ENCODE peak calls at places on chromosomes 7 and 10, in nine cellular contexts. Z is astrocyte of the spinal cord, C is pancreas, X is Caco-2, W is AG09309, P is adrenal gland, K is heart left ventricle, V is iPS DF 6.9, A is skeletal muscle cell. H is an unnamed sample.

GRCh38 chr7:116512524-116513188 is 12.2 kb upstream of the CAV1 start:
- DNase-seq in W (no peak), X (no peak), P (no peak), Z (no peak), V (no peak), A (no peak), C (no peak), K (no peak), H (no peak)

GRCh38 chr7:131027287-131027773 is 293.3 kb upstream of the KLF14 start:
- DNase-seq in C (no peak), Z (no peak), K (peak), A (peak), W (peak), X (no peak), P (no peak), V (no peak), H (peak)

GRCh38 chr7:97858221-97858620 is 14.0 kb downstream of the ASNS start:
- DNase-seq in Z (no peak), X (no peak), C (no peak), W (no peak), K (no peak), V (no peak), A (no peak), P (no peak), H (no peak)

GRCh38 chr10:31136951-31137885 is 105.6 kb upstream of the ZNF438 start:
- DNase-seq in X (no peak), C (no peak), W (no peak), Z (peak), A (no peak), V (no peak), P (no peak), K (no peak), H (no peak)

GRCh38 chr7:84985073-84985784 is 201.6 kb downstream of the SEMA3D start:
- DNase-seq in A (no peak), Z (no peak), C (no peak), W (no peak), X (no peak), P (no peak), K (no peak), V (no peak), H (no peak)

GRCh38 chr7:92704858-92705257 is 114.7 kb upstream of the FAM133B start:
- DNase-seq in A (no peak), P (no peak), C (no peak), X (no peak), W (no peak), V (no peak), K (no peak), Z (no peak), H (no peak)

GRCh38 chr7:41873781-41874180 is 170.9 kb upstream of the INHBA start:
- DNase-seq in P (no peak), C (no peak), K (no peak), V (no peak), Z (no peak), X (no peak), A (no peak), W (no peak), H (no peak)

GRCh38 chr7:36472141-36472729 is 82.6 kb downstream of the ANLN start:
- DNase-seq in K (no peak), V (no peak), A (no peak), Z (no peak), X (no peak), W (no peak), C (no peak), P (no peak), H (no peak)

GRCh38 chr7:85688712-85689111 is 501.9 kb upstream of the SEMA3D start:
- DNase-seq in X (no peak), W (no peak), A (no peak), P (no peak), C (no peak), Z (peak), K (no peak), V (no peak), H (no peak)

GRCh38 chr10:81949283-81949682 is 74.3 kb downstream of the NRG3 start:
- DNase-seq in P (no peak), Z (no peak), X (no peak), V (no peak), C (no peak), K (no peak), A (no peak), W (no peak), H (no peak)

GRCh38 chr7:82410461-82410860 is 33.1 kb downstream of the CACNA2D1 start:
- DNase-seq in W (no peak), A (no peak), K (peak), Z (no peak), C (peak), P (peak), X (no peak), V (no peak), H (no peak)

GRCh38 chr7:3697472-3697871 is 396.4 kb downstream of the SDK1 start:
- DNase-seq in P (no peak), C (no peak), K (no peak), V (no peak), X (no peak), Z (no peak), W (no peak), A (no peak), H (no peak)

GRCh38 chr7:88664630-88665233 is 94.8 kb upstream of the ZNF804B start:
- DNase-seq in V (peak), K (no peak), C (no peak), Z (peak), W (no peak), P (no peak), X (no peak), A (no peak), H (no peak)

GRCh38 chr7:1124816-1125602 is 35.0 kb downstream of the ZFAND2A start:
- DNase-seq in A (no peak), C (no peak), V (no peak), P (no peak), X (no peak), W (no peak), Z (no peak), K (peak), H (no peak)

GRCh38 chr10:45505336-45505735 is 131.3 kb downstream of the ALOX5 start:
- DNase-seq in X (no peak), W (no peak), P (no peak), K (no peak), C (no peak), A (no peak), V (no peak), Z (no peak), H (no peak)

GRCh38 chr7:81467964-81468363 is 301.9 kb downstream of the HGF start:
- DNase-seq in W (no peak), V (no peak), Z (no peak), C (no peak), A (no peak), X (no peak), K (no peak), P (no peak), H (no peak)

GRCh38 chr7:37031571-37032257 is 307.4 kb upstream of the AOAH start:
- DNase-seq in A (peak), C (peak), Z (peak), W (peak), V (peak), P (peak), K (peak), X (peak), H (peak)

GRCh38 chr10:103967433-103968142 is 648 bp downstream of the SLK start:
- DNase-seq in P (no peak), C (no peak), V (no peak), K (no peak), W (no peak), A (no peak), X (peak), Z (peak), H (no peak)

GRCh38 chr7:129550673-129551360 is 48.5 kb downstream of the SMKR1 start:
- DNase-seq in P (no peak), V (no peak), A (no peak), C (no peak), K (no peak), Z (no peak), W (peak), X (no peak), H (peak)

GRCh38 chr10:74704629-74705360 is 121.6 kb upstream of the KAT6B start:
- DNase-seq in C (peak), P (no peak), Z (peak), K (no peak), V (no peak), W (no peak), A (peak), X (no peak), H (no peak)

GRCh38 chr7:134470864-134471263 is 12.0 kb upstream of the AKR1B1 start:
- DNase-seq in A (no peak), X (no peak), Z (peak), V (no peak), W (no peak), P (no peak), K (no peak), C (no peak), H (no peak)

GRCh38 chr7:45160374-45160773 is 2.8 kb downstream of the RAMP3 start:
- DNase-seq in P (no peak), V (no peak), C (no peak), W (no peak), K (peak), X (no peak), A (no peak), Z (no peak), H (no peak)

GRCh38 chr7:100613447-100614185 is 1.3 kb downstream of the MOSPD3 start:
- DNase-seq in V (no peak), A (no peak), Z (no peak), C (no peak), W (no peak), K (no peak), P (no peak), X (no peak), H (no peak)
- H3K4me3 ChIP-seq in V (no peak), A (peak), Z (peak), C (peak), W (no peak), K (peak), P (no peak), X (no peak), H (peak)

GRCh38 chr10:49310901-49311561 is 12.1 kb downstream of the C10orf71 start:
- DNase-seq in Z (no peak), A (no peak), W (no peak), C (no peak), K (no peak), V (no peak), X (no peak), P (no peak), H (no peak)

GRCh38 chr10:49308881-49309280 is 9.9 kb downstream of the C10orf71 start:
- DNase-seq in C (no peak), P (no peak), X (no peak), V (no peak), W (no peak), A (no peak), K (no peak), Z (no peak), H (no peak)

GRCh38 chr10:49311562-49312236 is 12.7 kb downstream of the C10orf71 start:
- DNase-seq in W (no peak), Z (no peak), K (no peak), C (no peak), V (no peak), A (no peak), P (no peak), X (no peak), H (no peak)

GRCh38 chr10:49309691-49310371 is 10.9 kb downstream of the C10orf71 start:
- DNase-seq in A (no peak), K (no peak), Z (no peak), V (no peak), P (no peak), X (no peak), C (no peak), W (no peak), H (no peak)

DNA sequence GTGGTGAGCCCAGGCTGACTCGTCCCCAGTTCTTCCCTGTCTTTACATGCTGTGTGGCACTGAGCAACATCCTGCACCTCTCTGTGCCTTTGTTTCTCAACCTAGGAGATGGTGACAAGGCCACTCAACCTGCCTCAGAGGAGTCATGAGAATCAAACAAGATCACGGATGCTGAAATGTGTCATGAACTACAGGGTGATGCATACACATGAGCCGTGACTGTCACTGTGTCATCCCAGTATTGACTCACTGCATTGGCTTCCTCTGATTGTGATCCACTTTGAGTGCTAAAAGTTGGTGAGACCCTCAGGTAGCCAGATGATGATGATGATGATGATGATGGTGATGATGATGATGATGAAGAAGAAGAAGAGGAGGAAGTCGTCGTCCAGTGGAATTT is 11.5 kb downstream of the C10orf71 start:
- DNase-seq in C (no peak), P (no peak), Z (no peak), V (no peak), A (no peak), K (no peak), W (no peak), X (no peak), H (no peak)
- H3K4me3 ChIP-seq in C (no peak), P (no peak), Z (no peak), V (no peak), A (no peak), K (no peak), W (no peak), X (no peak), H (no peak)

DNA sequence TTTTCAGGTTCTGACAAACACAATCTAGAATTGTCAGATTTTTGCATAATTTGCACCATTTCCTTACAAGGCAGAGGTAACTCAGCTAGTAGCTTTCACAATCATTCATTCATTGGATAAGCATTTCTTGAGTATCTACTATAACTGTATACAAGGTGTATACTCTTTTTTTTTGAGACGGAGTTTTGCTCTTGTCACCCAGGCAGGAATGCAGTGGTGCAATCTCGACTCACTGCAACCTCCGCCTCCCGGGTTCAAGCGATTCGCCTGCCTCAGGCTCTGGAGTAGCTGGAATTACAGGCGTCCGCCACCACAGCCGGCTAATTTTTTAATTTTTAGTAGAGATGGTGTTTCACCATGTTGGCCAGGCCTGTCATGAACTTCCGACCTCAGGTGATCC is 16.2 kb upstream of the EXOC6 start:
- DNase-seq in X (no peak), W (no peak), V (no peak), P (no peak), C (no peak), A (no peak), Z (no peak), K (no peak), H (no peak)
- H3K4me3 ChIP-seq in X (no peak), W (no peak), V (no peak), P (no peak), C (no peak), A (no peak), Z (no peak), K (no peak), H (no peak)

DNA sequence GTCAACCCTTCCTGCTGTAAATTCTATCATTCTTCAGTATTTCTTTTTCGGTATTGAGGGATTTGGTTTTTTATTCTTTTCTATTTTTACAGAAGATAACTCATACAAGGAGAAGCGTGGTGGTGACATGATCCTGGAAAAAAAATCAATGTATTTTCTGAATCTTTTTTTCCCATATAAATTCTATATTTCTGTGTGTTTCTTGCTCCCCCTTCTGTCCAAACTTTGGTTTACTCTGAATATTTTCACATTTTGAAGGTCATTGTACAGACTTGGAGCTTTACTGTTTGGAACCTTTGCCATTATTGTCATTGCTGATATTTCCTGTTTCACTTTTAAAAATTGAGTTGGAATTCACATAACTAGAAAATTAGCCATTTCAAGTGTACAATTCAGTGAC is 246.3 kb downstream of the REEP3 start:
- DNase-seq in W (no peak), V (no peak), A (no peak), C (no peak), X (peak), K (no peak), Z (peak), P (no peak), H (no peak)
- H3K4me3 ChIP-seq in W (no peak), V (no peak), A (no peak), C (no peak), X (no peak), K (no peak), Z (no peak), P (no peak), H (no peak)